ENCODE peak calls at places on chromosomes 13 and 19, in four cellular contexts. W is uterus, D is IMR-90, L is DND-41. V is an unnamed sample.

GRCh38 chr19:10454267-10454666 is 33.9 kb downstream of the PDE4A start:
- DNase-seq in W (no peak), D (peak; percentile 18), L (peak; percentile 28), V (no peak)

GRCh38 chr19:51514866-51515481 is 13.4 kb upstream of the SIGLEC12 start:
- DNase-seq in W (no peak), D (peak; percentile 48), L (peak; percentile 33), V (peak; percentile 35)

GRCh38 chr19:17867087-17867486 is 4.7 kb upstream of the SLC5A5 start:
- DNase-seq in W (no peak), D (no peak), L (no peak), V (no peak)

GRCh38 chr13:54733639-54734038 is 1705.0 kb downstream of the OLFM4 start:
- DNase-seq in W (no peak), D (no peak), L (no peak), V (no peak)

GRCh38 chr19:42217522-42218442 is at the start of gene DEDD2:
- DNase-seq in W (peak; percentile 97), D (peak; percentile 99), L (peak; percentile 98), V (peak; percentile 100)

GRCh38 chr19:28425431-28425931 is 787.5 kb downstream of the UQCRFS1 start:
- DNase-seq in W (no peak), D (no peak), L (no peak), V (no peak)

GRCh38 chr19:8308891-8309291 is 733 bp upstream of the CD320 start:
- DNase-seq in W (peak; percentile 14), D (no peak), L (peak; percentile 4), V (no peak)

GRCh38 chr13:67402546-67402945 is 172.4 kb upstream of the PCDH9 start:
- DNase-seq in W (no peak), D (no peak), L (no peak), V (no peak)

GRCh38 chr19:35030257-35031071 is at the start of gene SCN1B:
- DNase-seq in W (peak; percentile 63), D (peak; percentile 55), L (peak; percentile 60), V (peak; percentile 42)

GRCh38 chr19:41430907-41431306 is 3.7 kb upstream of the B3GNT8 start:
- DNase-seq in W (no peak), D (no peak), L (no peak), V (no peak)

GRCh38 chr13:31588331-31588730 is 151.0 kb upstream of the RXFP2 start:
- DNase-seq in W (no peak), D (no peak), L (no peak), V (no peak)

GRCh38 chr19:28652790-28653189 is 560.2 kb downstream of the UQCRFS1 start:
- DNase-seq in W (no peak), D (no peak), L (peak; percentile 14), V (no peak)

GRCh38 chr19:20664917-20665781 is 3.8 kb upstream of the ZNF626 start:
- DNase-seq in W (no peak), D (no peak), L (no peak), V (no peak)

GRCh38 chr19:42388851-42389489 is 1.1 kb downstream of the CNFN start:
- DNase-seq in W (no peak), D (no peak), L (no peak), V (no peak)

GRCh38 chr19:39372941-39373340 is 18.0 kb downstream of the PAF1 start:
- DNase-seq in W (no peak), D (peak; percentile 28), L (no peak), V (no peak)

GRCh38 chr19:40717880-40718773 is 1.2 kb downstream of the ITPKC start:
- DNase-seq in W (peak; percentile 51), D (peak; percentile 15), L (no peak), V (no peak)

GRCh38 chr19:57903298-57904174 is 12.9 kb downstream of the ZNF417 start:
- DNase-seq in W (no peak), D (peak; percentile 53), L (no peak), V (peak; percentile 15)

GRCh38 chr19:7925171-7925837 is 631 bp downstream of the CTXN1 start:
- DNase-seq in W (peak; percentile 82), D (peak; percentile 73), L (peak; percentile 90), V (peak; percentile 74)

GRCh38 chr19:10230904-10231623 is at the start of gene S1PR2:
- DNase-seq in W (peak; percentile 80), D (peak; percentile 75), L (peak; percentile 61), V (peak; percentile 67)

GRCh38 chr19:10872551-10873107 is 1.3 kb downstream of the CARM1 start:
- DNase-seq in W (no peak), D (no peak), L (no peak), V (no peak)

GRCh38 chr13:31629085-31629785 is 110.1 kb upstream of the RXFP2 start:
- DNase-seq in W (no peak), D (peak; percentile 40), L (no peak), V (no peak)

GRCh38 chr19:40139533-40140287 is 49.0 kb upstream of the ZNF780A start:
- DNase-seq in W (no peak), D (peak; percentile 63), L (no peak), V (peak; percentile 59)

GRCh38 chr13:94595006-94595942 is 678 bp downstream of the TGDS start:
- DNase-seq in W (no peak), D (peak; percentile 30), L (peak; percentile 41), V (peak; percentile 31)

GRCh38 chr19:27964165-27964564 is 1248.8 kb downstream of the UQCRFS1 start:
- DNase-seq in W (no peak), D (no peak), L (no peak), V (no peak)

GRCh38 chr19:16034180-16034579 is 42.1 kb upstream of the TPM4 start:
- DNase-seq in W (no peak), D (no peak), L (no peak), V (no peak)

GRCh38 chr13:32212420-32212819 is 102.7 kb downstream of the ZAR1L start:
- DNase-seq in W (no peak), D (peak; percentile 91), L (no peak), V (no peak)

GRCh38 chr19:35995655-35995993 is 636 bp downstream of the SDHAF1 start:
- DNase-seq in W (peak; percentile 49), D (peak; percentile 8), L (peak; percentile 50), V (no peak)

GRCh38 chr19:3358919-3359849 is 7.2 kb upstream of the NFIC start:
- DNase-seq in W (peak; percentile 65), D (peak; percentile 51), L (peak; percentile 75), V (peak; percentile 70)

GRCh38 chr19:7679017-7679720 is 1.5 kb upstream of the TRAPPC5 start:
- DNase-seq in W (no peak), D (no peak), L (peak; percentile 70), V (peak; percentile 68)

GRCh38 chr19:23543351-23543750 is 143.7 kb downstream of the ZNF675 start:
- DNase-seq in W (no peak), D (no peak), L (no peak), V (no peak)

GRCh38 chr13:28655566-28655965 is 3.4 kb upstream of the POMP start:
- DNase-seq in W (no peak), D (peak; percentile 80), L (no peak), V (no peak)

DNA sequence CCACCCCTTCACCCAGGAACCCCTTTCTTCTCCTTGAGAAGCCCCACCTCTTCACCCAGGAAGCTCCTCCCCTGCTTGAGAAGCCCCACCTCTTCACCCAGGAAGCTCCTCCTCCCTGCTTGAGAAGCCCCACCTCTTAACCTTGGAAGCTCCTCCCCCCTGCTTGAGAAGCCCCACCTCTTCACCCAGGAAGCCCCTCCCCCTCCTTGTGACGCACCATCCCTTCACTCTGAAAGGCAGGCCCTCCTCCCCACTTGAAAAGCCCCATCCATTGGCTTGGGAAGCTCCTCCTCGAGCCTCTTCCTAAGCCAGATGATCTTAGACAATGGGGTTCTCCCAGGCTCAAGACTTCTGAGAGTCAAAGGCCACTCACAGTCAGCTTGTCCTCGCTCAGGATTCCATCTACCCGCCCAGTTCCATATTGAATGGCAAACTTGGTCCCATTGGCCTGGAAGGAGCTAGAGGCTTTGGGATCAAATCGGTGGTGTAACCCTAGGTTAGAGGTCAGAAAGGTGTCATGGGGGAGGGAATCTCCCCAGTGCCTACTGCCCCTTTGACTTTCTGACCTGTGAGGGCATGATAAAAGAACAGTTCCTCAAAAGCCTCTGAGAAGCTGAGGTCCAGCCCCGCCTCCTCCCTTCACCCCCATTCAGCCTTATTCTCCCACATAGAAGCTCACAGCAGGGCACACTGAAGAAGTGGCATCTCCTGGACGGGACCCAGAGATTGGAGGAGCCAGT is 4.0 kb downstream of the NAPSA start:
- DNase-seq in W (no peak), D (no peak), L (no peak), V (no peak)
- H3K4me1 ChIP-seq in W (no peaks in the 10 kb centered on the region), D (no peaks in the 10 kb centered on the region), L (peaks cover 31% of the 10 kb centered on the region), V (peaks cover 38% of the 10 kb centered on the region)

DNA sequence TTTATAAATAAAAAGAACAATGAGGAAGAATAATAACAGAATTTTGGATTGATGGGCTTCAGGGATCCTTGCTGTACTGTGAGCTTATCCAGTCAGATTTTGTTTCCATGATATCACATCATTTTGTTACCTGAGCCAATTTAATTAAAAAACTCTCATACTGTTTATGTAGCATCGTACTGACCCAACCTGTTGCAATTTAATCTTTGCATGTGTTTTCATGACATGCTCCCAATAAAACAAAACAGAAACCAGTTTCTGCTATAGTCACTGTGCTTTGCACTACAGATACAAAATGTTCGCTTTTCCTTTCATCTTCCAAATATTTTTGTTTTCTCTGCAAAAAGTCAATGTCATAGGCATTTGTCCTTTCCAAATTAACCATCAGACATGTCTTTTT is 109.7 kb upstream of the RNF113B start:
- DNase-seq in W (no peak), D (no peak), L (no peak), V (no peak)
- H3K4me1 ChIP-seq in W (no peaks in the 10 kb centered on the region), D (peaks cover 6% of the 10 kb centered on the region), L (no peaks in the 10 kb centered on the region), V (no peaks in the 10 kb centered on the region)

DNA sequence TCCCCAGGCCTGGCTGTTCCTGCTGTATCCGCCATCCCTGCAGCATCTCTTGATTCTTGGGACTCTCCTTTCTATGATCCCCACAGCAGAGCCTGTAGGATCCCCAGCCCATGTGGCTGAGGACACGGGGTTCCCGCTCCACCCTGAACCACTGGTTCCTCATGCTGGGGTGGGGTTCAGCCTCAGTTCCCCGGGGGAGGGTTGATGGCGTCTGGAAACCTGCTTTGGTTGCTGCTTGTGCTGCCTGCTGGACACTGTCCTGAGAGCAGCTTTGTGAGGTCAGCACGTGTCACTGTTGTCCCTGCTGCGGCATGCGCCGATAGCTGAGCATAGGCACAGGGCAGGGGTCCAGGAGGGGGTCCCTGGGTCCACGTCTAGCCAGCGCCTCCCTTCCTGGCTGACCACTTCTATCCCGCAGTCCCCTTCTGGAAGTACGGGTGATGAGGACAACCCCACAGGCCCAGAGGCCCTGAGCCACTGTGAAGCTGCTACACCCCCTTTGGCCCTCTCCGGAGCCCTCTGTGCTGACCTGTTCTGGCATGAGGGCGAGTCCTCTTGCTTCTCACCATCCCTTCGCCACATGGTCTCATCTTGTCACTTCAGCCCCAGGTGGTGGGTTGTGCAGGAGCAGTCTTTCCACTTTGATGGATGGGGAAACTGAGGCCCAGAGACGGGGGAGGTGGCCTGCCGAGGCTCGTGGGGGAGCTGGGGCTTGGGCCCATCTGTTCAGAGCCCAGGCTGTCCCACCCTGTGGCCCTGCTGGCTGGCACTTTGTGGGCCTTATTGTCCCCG is 5.5 kb downstream of the EPN1 start:
- DNase-seq in W (no peak), D (no peak), L (no peak), V (no peak)
- H3K4me1 ChIP-seq in W (peaks cover 14% of the 10 kb centered on the region), D (peaks cover 7% of the 10 kb centered on the region), L (peaks cover 27% of the 10 kb centered on the region), V (peaks cover 49% of the 10 kb centered on the region)

DNA sequence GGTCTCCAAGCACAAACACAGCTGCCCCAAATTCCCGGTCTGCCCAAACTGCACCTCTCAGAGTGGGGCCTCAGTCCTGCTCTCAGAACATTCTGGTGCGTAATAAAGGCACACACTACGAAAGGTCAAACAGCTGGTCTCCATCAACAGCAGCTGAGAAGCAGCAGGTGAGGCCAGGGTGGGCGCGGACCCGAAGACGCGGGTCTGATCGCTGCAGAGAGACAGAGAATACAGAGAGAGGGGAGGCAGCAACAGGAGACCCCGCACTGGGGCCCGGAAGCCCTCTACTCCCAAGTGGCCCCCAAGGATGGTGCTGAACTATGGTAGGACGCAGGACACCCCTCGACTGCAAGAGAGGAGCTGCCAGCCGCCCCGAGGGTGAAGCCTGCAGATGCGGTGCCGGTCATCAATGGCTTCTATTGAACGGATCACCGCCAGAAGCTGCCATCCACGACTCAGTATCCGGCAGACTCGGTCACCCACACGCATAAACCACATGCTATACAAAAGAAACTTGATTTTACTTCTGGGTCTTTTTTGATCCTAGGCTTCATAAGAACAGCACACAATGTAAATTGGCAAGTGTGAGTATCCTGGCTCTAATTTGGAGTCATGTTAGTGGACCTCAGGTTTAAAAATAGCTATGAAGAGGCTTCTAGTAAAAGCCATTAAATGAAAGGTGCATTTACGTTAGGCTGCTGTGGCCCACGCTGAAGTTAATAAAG is 33.4 kb downstream of the STK24 start:
- DNase-seq in W (no peak), D (no peak), L (no peak), V (no peak)
- H3K4me1 ChIP-seq in W (peaks cover 16% of the 10 kb centered on the region), D (peaks cover 37% of the 10 kb centered on the region), L (peaks cover 8% of the 10 kb centered on the region), V (peaks cover 94% of the 10 kb centered on the region)